ENCODE peak calls at places on chromosomes 5 and 9, in four cellular contexts. F is K562, G is GM12878, J is HepG2. D is an unnamed sample.
A peak's percentile ranks its signal among the peaks of the same experiment; 100 is the strongest.

GRCh38 chr9:109883623-109884022 is 103.6 kb downstream of the PALM2AKAP2 start:
- DNase-seq in J (no peak), F (no peak), G (no peak), D (no peak)

GRCh38 chr9:71592400-71592799 is 175.9 kb downstream of the CEMIP2 start:
- DNase-seq in G (no peak), F (no peak), J (no peak), D (no peak)

GRCh38 chr5:9924614-9925013 is 294.5 kb upstream of the TAS2R1 start:
- DNase-seq in J (no peak), G (peak; percentile 46), F (no peak), D (peak; percentile 29)

GRCh38 chr5:71475788-71476384 is 20.4 kb downstream of the BDP1 start:
- DNase-seq in F (peak; percentile 14), J (peak; percentile 18), G (no peak), D (peak; percentile 38)

GRCh38 chr5:91212336-91213092 is 170.6 kb downstream of the ARRDC3 start:
- DNase-seq in F (no peak), G (no peak), J (no peak), D (peak; percentile 29)

GRCh38 chr5:170219615-170220014 is 13.2 kb upstream of the C5orf58 start:
- DNase-seq in G (no peak), F (no peak), J (no peak), D (no peak)

GRCh38 chr5:66554211-66554610 is 42.0 kb upstream of the MAST4 start:
- DNase-seq in J (no peak), F (no peak), G (peak; percentile 72), D (no peak)

GRCh38 chr9:71936066-71936465 is 24.6 kb downstream of the C9orf85 start:
- DNase-seq in F (no peak), G (no peak), J (no peak), D (no peak)

GRCh38 chr5:41575110-41575779 is 64.8 kb upstream of the PLCXD3 start:
- DNase-seq in F (no peak), J (no peak), G (no peak), D (no peak)

GRCh38 chr5:126448720-126449119 is 25.5 kb downstream of the GRAMD2B start:
- DNase-seq in G (no peak), F (no peak), J (no peak), D (no peak)

GRCh38 chr9:18666348-18666747 is 192.4 kb downstream of the ADAMTSL1 start:
- DNase-seq in J (no peak), G (no peak), F (no peak), D (no peak)

GRCh38 chr9:77170991-77171699 is 6.2 kb upstream of the VPS13A start:
- DNase-seq in G (no peak), F (no peak), J (peak; percentile 99), D (no peak)

GRCh38 chr9:100739666-100740065 is 161.8 kb downstream of the CAVIN4 start:
- DNase-seq in F (no peak), G (no peak), J (no peak), D (no peak)

GRCh38 chr9:20447291-20447690 is 175.0 kb downstream of the MLLT3 start:
- DNase-seq in F (no peak), J (peak; percentile 8), G (no peak), D (no peak)

GRCh38 chr5:132639706-132640130 is 18.3 kb upstream of the IL13 start:
- DNase-seq in F (no peak), J (no peak), G (peak; percentile 82), D (no peak)

GRCh38 chr9:88829276-88829675 is 162.0 kb upstream of the S1PR3 start:
- DNase-seq in J (no peak), F (no peak), G (no peak), D (no peak)

GRCh38 chr5:169762338-169763095 is 125.4 kb downstream of the DOCK2 start:
- DNase-seq in F (no peak), G (no peak), J (no peak), D (no peak)

GRCh38 chr5:10634056-10634455 is 70.2 kb downstream of the ANKRD33B start:
- DNase-seq in F (no peak), G (no peak), J (no peak), D (no peak)

GRCh38 chr9:137294684-137295312 is 7.3 kb downstream of the NRARP start:
- DNase-seq in J (no peak), G (no peak), F (peak; percentile 35), D (no peak)

GRCh38 chr5:178458140-178458539 is 132.1 kb downstream of the COL23A1 start:
- DNase-seq in F (no peak), J (no peak), G (no peak), D (no peak)

GRCh38 chr5:35332551-35332950 is 102.3 kb upstream of the PRLR start:
- DNase-seq in F (no peak), J (no peak), G (no peak), D (no peak)

GRCh38 chr5:107864793-107865192 is 194.1 kb upstream of the EFNA5 start:
- DNase-seq in G (no peak), J (no peak), F (no peak), D (peak; percentile 7)

GRCh38 chr9:114108016-114108833 is 9.1 kb upstream of the KIF12 start:
- DNase-seq in F (peak; percentile 75), J (peak; percentile 80), G (no peak), D (peak; percentile 91)

DNA sequence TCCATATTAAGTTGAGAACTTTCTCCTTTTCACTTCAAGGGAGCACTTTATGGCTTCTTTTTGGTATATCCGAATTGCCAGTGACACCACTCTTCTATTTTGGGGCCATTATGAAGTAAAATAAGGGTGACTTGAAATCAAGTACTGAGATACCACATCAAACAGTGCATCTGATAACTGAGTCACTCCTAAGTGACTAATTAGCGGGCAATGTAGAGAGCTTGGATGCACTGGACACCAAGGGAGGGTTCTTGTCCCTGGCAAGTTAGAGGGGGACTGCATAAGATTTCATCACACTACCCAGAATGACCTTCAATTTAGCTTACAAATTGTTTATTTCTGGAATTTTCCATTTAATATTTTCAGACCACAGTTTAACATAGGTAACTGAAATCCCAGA is 813.9 kb upstream of the CDH10 start:
- DNase-seq in G (no peak), F (no peak), J (no peak), D (no peak)
- TF ChIP-seq RFX5 in G (no peak), F (no peak), J (no peak), D (no peak)

DNA sequence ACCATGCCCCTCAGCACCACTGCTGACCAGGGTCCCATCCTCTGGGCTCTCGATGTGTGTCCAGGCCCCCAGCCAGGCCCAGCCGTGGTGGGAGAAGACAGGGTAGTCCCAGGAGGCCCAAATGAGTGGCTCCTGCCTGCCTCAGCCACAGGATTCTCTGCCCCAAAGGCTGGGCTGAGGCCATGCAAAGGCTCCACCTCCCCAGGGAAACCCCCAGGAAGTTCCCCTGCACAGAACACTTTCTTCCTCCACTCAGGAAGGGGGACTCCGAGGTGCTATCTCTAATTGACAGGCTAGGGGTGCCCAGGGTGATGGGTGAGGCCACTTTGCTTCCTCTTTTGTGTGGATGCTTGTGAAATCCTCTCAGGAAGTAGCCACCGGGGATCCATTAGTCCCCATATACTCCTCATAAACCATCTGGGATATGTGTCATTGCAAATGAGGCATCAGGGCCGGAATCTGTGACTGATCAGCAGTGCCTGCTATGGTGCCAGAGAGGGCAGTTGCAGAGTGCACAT is 23.1 kb upstream of the TDRD7 start:
- DNase-seq in J (no peak), G (peak; percentile 60), F (no peak), D (no peak)
- TF ChIP-seq JUNB in J (no peak), G (no peak), F (no peak), D (no peak)

GRCh38 chr5:58706746-58707145 is 123.9 kb downstream of the RAB3C start:
- DNase-seq in G (no peak), J (no peak), F (no peak), D (no peak)
- TF ChIP-seq RFX5 in G (no peak), J (no peak), F (no peak), D (no peak)

GRCh38 chr9:121294866-121295661 is 27.1 kb downstream of the GSN start:
- DNase-seq in G (no peak), F (no peak), J (peak; percentile 82), D (no peak)
- TF ChIP-seq JUNB in G (no peak), F (no peak), J (no peak), D (no peak)

GRCh38 chr5:1557114-1557873 is 33.5 kb upstream of the LPCAT1 start:
- DNase-seq in F (no peak), G (no peak), J (no peak), D (no peak)

GRCh38 chr5:1553642-1554409 is 30.1 kb upstream of the LPCAT1 start:
- DNase-seq in J (no peak), G (no peak), F (no peak), D (no peak)

GRCh38 chr5:1555808-1556681 is 32.3 kb upstream of the LPCAT1 start:
- DNase-seq in G (no peak), F (no peak), J (no peak), D (no peak)

GRCh38 chr5:1554410-1554967 is 30.7 kb upstream of the LPCAT1 start:
- DNase-seq in J (no peak), G (no peak), F (no peak), D (no peak)

GRCh38 chr5:1555011-1555807 is 31.4 kb upstream of the LPCAT1 start:
- DNase-seq in F (no peak), G (no peak), J (peak; percentile 96), D (peak; percentile 81)
- TF ChIP-seq RFX5 in F (no peak), G (no peak), J (no peak), D (no peak)

D was measured in A549.